ENCODE peak calls at places on chromosomes 7 and 10, in ten cellular contexts. One of them, this sample, is unnamed.

GRCh38 chr7:135189961-135190360 is 19.5 kb upstream of the CYREN start:
- DNase-seq in AG10803: peak
- DNase-seq in cardiac fibroblast: no peak
- DNase-seq in heart right ventricle: no peak
- DNase-seq in osteocyte: no peak
- DNase-seq in omental fat pad: no peak
- DNase-seq in PC-3: no peak
- DNase-seq in fibroblast of pulmonary artery: no peak
- DNase-seq in glutamatergic neuron: no peak
- DNase-seq in coronary artery: no peak
- DNase-seq in this sample: no peak

GRCh38 chr7:45702751-45703150 is 128.6 kb downstream of the ADCY1 start:
- DNase-seq in PC-3: no peak
- DNase-seq in osteocyte: peak
- DNase-seq in glutamatergic neuron: no peak
- DNase-seq in heart right ventricle: no peak
- DNase-seq in AG10803: no peak
- DNase-seq in fibroblast of pulmonary artery: no peak
- DNase-seq in coronary artery: peak
- DNase-seq in cardiac fibroblast: no peak
- DNase-seq in omental fat pad: no peak
- DNase-seq in this sample: peak

GRCh38 chr10:77160679-77161078 is 476.9 kb downstream of the KCNMA1 start:
- DNase-seq in osteocyte: no peak
- DNase-seq in heart right ventricle: no peak
- DNase-seq in glutamatergic neuron: no peak
- DNase-seq in fibroblast of pulmonary artery: peak
- DNase-seq in coronary artery: no peak
- DNase-seq in omental fat pad: no peak
- DNase-seq in PC-3: peak
- DNase-seq in AG10803: peak
- DNase-seq in cardiac fibroblast: peak
- DNase-seq in this sample: no peak

GRCh38 chr7:42605800-42606199 is 306.1 kb downstream of the C7orf25 start:
- DNase-seq in cardiac fibroblast: peak
- DNase-seq in coronary artery: no peak
- DNase-seq in fibroblast of pulmonary artery: peak
- DNase-seq in heart right ventricle: no peak
- DNase-seq in PC-3: peak
- DNase-seq in osteocyte: no peak
- DNase-seq in glutamatergic neuron: no peak
- DNase-seq in omental fat pad: no peak
- DNase-seq in AG10803: peak
- DNase-seq in this sample: no peak

GRCh38 chr7:140232959-140233649 is 56.3 kb upstream of the KDM7A start:
- DNase-seq in cardiac fibroblast: no peak
- DNase-seq in omental fat pad: no peak
- DNase-seq in PC-3: no peak
- DNase-seq in glutamatergic neuron: no peak
- DNase-seq in heart right ventricle: no peak
- DNase-seq in coronary artery: no peak
- DNase-seq in osteocyte: no peak
- DNase-seq in AG10803: no peak
- DNase-seq in fibroblast of pulmonary artery: no peak
- DNase-seq in this sample: no peak

GRCh38 chr7:17185690-17186070 is 112.8 kb upstream of the AHR start:
- DNase-seq in heart right ventricle: no peak
- DNase-seq in cardiac fibroblast: peak
- DNase-seq in AG10803: peak
- DNase-seq in osteocyte: no peak
- DNase-seq in coronary artery: no peak
- DNase-seq in glutamatergic neuron: no peak
- DNase-seq in omental fat pad: no peak
- DNase-seq in fibroblast of pulmonary artery: peak
- DNase-seq in PC-3: peak
- DNase-seq in this sample: no peak

GRCh38 chr7:65404020-65404419 is 30.4 kb downstream of the ZNF92 start:
- DNase-seq in PC-3: no peak
- DNase-seq in omental fat pad: no peak
- DNase-seq in cardiac fibroblast: no peak
- DNase-seq in glutamatergic neuron: no peak
- DNase-seq in osteocyte: no peak
- DNase-seq in coronary artery: no peak
- DNase-seq in fibroblast of pulmonary artery: no peak
- DNase-seq in heart right ventricle: no peak
- DNase-seq in AG10803: no peak
- DNase-seq in this sample: no peak

GRCh38 chr10:124032982-124033886 is 60.2 kb downstream of the CHST15 start:
- DNase-seq in omental fat pad: no peak
- DNase-seq in PC-3: no peak
- DNase-seq in cardiac fibroblast: peak
- DNase-seq in heart right ventricle: no peak
- DNase-seq in fibroblast of pulmonary artery: peak
- DNase-seq in glutamatergic neuron: no peak
- DNase-seq in AG10803: peak
- DNase-seq in coronary artery: no peak
- DNase-seq in osteocyte: no peak
- DNase-seq in this sample: no peak

GRCh38 chr10:133440633-133441285 is 13.0 kb upstream of the SCART1 start:
- DNase-seq in PC-3: no peak
- DNase-seq in fibroblast of pulmonary artery: no peak
- DNase-seq in osteocyte: no peak
- DNase-seq in coronary artery: peak
- DNase-seq in cardiac fibroblast: no peak
- DNase-seq in omental fat pad: no peak
- DNase-seq in AG10803: no peak
- DNase-seq in heart right ventricle: no peak
- DNase-seq in glutamatergic neuron: no peak
- DNase-seq in this sample: peak

GRCh38 chr10:69508738-69509340 is 57.6 kb downstream of the TSPAN15 start:
- DNase-seq in coronary artery: no peak
- DNase-seq in fibroblast of pulmonary artery: no peak
- DNase-seq in PC-3: no peak
- DNase-seq in glutamatergic neuron: no peak
- DNase-seq in omental fat pad: no peak
- DNase-seq in cardiac fibroblast: no peak
- DNase-seq in AG10803: no peak
- DNase-seq in heart right ventricle: no peak
- DNase-seq in osteocyte: peak
- DNase-seq in this sample: no peak

DNA sequence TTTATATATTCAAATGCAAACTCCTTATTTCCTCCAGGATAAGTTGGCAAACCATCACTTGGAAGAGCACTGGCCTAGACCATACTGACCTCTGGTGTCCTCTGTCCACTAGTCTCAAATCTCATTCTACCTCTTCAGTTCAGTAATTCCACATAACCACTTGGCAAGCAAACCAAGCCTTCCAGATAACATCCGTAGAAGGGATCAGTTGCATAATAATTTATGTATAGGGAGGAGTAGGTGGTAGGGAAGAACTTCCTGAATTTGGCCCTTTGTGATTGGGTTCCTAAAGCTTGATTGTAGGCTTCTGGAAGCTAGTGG is 55.0 kb downstream of the WAC start:
- DNase-seq in coronary artery: no peak
- DNase-seq in glutamatergic neuron: no peak
- DNase-seq in heart right ventricle: no peak
- DNase-seq in PC-3: no peak
- DNase-seq in osteocyte: no peak
- DNase-seq in AG10803: peak
- DNase-seq in cardiac fibroblast: peak
- DNase-seq in omental fat pad: no peak
- DNase-seq in fibroblast of pulmonary artery: peak
- DNase-seq in this sample: no peak
- TF ChIP-seq CTCF in coronary artery: no peak
- TF ChIP-seq CTCF in glutamatergic neuron: no peak
- TF ChIP-seq CTCF in heart right ventricle: peak
- TF ChIP-seq CTCF in PC-3: no peak
- TF ChIP-seq CTCF in osteocyte: no peak
- TF ChIP-seq CTCF in AG10803: peak
- TF ChIP-seq CTCF in cardiac fibroblast: no peak
- TF ChIP-seq CTCF in omental fat pad: no peak
- TF ChIP-seq CTCF in fibroblast of pulmonary artery: no peak
- TF ChIP-seq CTCF in this sample: no peak

GRCh38 chr7:80127412-80128150 is 7.0 kb upstream of the GNAI1 start:
- DNase-seq in osteocyte: no peak
- DNase-seq in PC-3: no peak
- DNase-seq in heart right ventricle: no peak
- DNase-seq in coronary artery: no peak
- DNase-seq in glutamatergic neuron: no peak
- DNase-seq in omental fat pad: no peak
- DNase-seq in cardiac fibroblast: no peak
- DNase-seq in fibroblast of pulmonary artery: no peak
- DNase-seq in AG10803: no peak
- DNase-seq in this sample: no peak
- TF ChIP-seq CTCF in osteocyte: no peak
- TF ChIP-seq CTCF in PC-3: no peak
- TF ChIP-seq CTCF in heart right ventricle: no peak
- TF ChIP-seq CTCF in coronary artery: no peak
- TF ChIP-seq CTCF in glutamatergic neuron: no peak
- TF ChIP-seq CTCF in omental fat pad: no peak
- TF ChIP-seq CTCF in cardiac fibroblast: no peak
- TF ChIP-seq CTCF in fibroblast of pulmonary artery: no peak
- TF ChIP-seq CTCF in AG10803: no peak
- TF ChIP-seq CTCF in this sample: no peak

DNA sequence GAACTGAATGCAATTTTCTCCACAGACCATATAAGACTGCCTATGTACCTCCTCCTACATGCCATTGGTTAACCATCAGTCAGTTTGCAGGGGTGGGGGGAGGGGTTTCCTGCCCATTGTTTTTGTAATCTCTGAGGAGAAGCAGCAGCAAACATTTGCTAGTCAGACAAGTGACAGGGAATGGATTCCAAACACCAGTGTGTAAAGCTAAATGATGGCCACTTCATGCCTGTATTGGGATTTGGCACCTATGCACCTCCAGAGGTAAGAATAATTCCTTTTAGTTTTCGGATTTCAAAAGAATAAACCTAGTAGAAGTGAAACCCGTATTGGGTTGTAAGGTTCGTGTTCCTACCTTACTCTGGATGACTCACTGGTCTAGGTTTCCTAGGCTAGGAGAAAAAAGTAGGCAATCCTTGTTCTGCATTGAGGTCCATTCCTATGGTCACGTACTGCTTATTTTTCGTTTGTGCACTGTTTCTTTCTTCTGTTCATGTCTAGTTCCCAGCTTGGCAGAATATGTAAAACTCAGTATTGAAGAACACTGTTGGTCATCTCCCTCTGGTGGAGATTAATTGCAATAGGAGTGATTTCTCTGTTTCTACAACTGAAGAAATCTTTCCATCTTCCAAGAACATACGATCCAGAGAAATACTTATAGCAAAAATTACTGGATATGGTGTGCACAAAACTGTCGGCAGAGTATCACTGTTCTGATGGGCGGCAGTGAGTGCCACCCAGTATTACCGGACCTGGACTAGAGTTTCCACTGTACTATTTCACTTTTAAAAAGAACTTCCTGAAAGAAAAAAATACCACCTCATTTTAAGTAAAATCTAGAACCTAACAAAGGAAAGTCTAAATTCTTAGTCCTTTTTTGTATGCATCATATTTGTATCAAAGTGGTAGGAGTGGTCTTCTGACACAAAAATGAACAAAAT is at the start of gene AKR1C3:
- DNase-seq in cardiac fibroblast: peak
- DNase-seq in glutamatergic neuron: no peak
- DNase-seq in omental fat pad: no peak
- DNase-seq in fibroblast of pulmonary artery: peak
- DNase-seq in heart right ventricle: no peak
- DNase-seq in AG10803: peak
- DNase-seq in PC-3: peak
- DNase-seq in coronary artery: no peak
- DNase-seq in osteocyte: no peak
- DNase-seq in this sample: no peak
- TF ChIP-seq CTCF in cardiac fibroblast: peak
- TF ChIP-seq CTCF in glutamatergic neuron: peak
- TF ChIP-seq CTCF in omental fat pad: peak
- TF ChIP-seq CTCF in fibroblast of pulmonary artery: peak
- TF ChIP-seq CTCF in heart right ventricle: peak
- TF ChIP-seq CTCF in AG10803: peak
- TF ChIP-seq CTCF in PC-3: peak
- TF ChIP-seq CTCF in coronary artery: peak
- TF ChIP-seq CTCF in osteocyte: peak
- TF ChIP-seq CTCF in this sample: peak

GRCh38 chr10:117224881-117225280 is 16.0 kb upstream of the SLC18A2 start:
- DNase-seq in omental fat pad: no peak
- DNase-seq in fibroblast of pulmonary artery: no peak
- DNase-seq in PC-3: no peak
- DNase-seq in heart right ventricle: no peak
- DNase-seq in AG10803: no peak
- DNase-seq in osteocyte: no peak
- DNase-seq in coronary artery: no peak
- DNase-seq in cardiac fibroblast: no peak
- DNase-seq in glutamatergic neuron: no peak
- DNase-seq in this sample: no peak

GRCh38 chr10:117228210-117228609 is 12.7 kb upstream of the SLC18A2 start:
- DNase-seq in heart right ventricle: no peak
- DNase-seq in coronary artery: no peak
- DNase-seq in osteocyte: no peak
- DNase-seq in PC-3: no peak
- DNase-seq in fibroblast of pulmonary artery: no peak
- DNase-seq in omental fat pad: no peak
- DNase-seq in AG10803: no peak
- DNase-seq in cardiac fibroblast: no peak
- DNase-seq in glutamatergic neuron: no peak
- DNase-seq in this sample: no peak

GRCh38 chr10:117224036-117224430 is 16.9 kb upstream of the SLC18A2 start:
- DNase-seq in osteocyte: no peak
- DNase-seq in cardiac fibroblast: no peak
- DNase-seq in heart right ventricle: no peak
- DNase-seq in omental fat pad: no peak
- DNase-seq in AG10803: no peak
- DNase-seq in fibroblast of pulmonary artery: no peak
- DNase-seq in glutamatergic neuron: no peak
- DNase-seq in PC-3: peak
- DNase-seq in coronary artery: no peak
- DNase-seq in this sample: no peak

GRCh38 chr10:117223413-117224035 is 17.4 kb upstream of the SLC18A2 start:
- DNase-seq in PC-3: no peak
- DNase-seq in AG10803: no peak
- DNase-seq in coronary artery: no peak
- DNase-seq in heart right ventricle: no peak
- DNase-seq in omental fat pad: no peak
- DNase-seq in osteocyte: no peak
- DNase-seq in cardiac fibroblast: no peak
- DNase-seq in glutamatergic neuron: no peak
- DNase-seq in fibroblast of pulmonary artery: no peak
- DNase-seq in this sample: no peak

DNA sequence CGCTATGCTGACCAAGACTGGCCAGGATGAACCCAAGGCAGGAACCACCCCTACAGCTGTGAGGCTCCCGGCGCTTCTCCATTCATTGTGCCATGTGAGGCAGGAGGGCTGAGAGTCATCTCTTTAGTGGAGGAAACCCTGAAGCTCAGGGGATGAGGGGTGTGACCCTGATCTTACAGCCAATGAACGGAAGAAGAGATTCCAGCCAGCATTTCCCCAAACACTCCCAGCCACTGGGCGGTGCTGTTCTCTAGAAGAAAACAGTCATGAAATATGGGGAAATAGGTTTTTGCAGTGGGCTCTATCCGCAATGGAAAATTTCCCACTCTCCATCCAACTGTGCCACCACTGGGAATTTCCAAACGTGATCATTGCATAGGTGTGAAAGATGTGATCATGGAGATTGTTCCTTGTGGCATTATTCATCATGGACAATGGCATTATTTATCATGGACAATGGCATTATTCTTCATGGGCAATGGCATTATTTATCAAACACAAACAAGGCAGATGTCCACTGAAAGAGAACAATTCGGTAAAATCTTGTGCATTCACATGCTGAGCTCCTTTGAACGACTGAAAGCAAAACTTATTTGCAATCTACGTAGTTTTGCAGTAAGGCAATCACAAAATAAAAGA is 14.0 kb upstream of the SLC18A2 start:
- DNase-seq in fibroblast of pulmonary artery: peak
- DNase-seq in omental fat pad: no peak
- DNase-seq in heart right ventricle: no peak
- DNase-seq in AG10803: peak
- DNase-seq in PC-3: peak
- DNase-seq in glutamatergic neuron: peak
- DNase-seq in coronary artery: no peak
- DNase-seq in osteocyte: no peak
- DNase-seq in cardiac fibroblast: peak
- DNase-seq in this sample: no peak
- TF ChIP-seq CTCF in fibroblast of pulmonary artery: peak
- TF ChIP-seq CTCF in omental fat pad: no peak
- TF ChIP-seq CTCF in heart right ventricle: no peak
- TF ChIP-seq CTCF in AG10803: peak
- TF ChIP-seq CTCF in PC-3: peak
- TF ChIP-seq CTCF in glutamatergic neuron: no peak
- TF ChIP-seq CTCF in coronary artery: no peak
- TF ChIP-seq CTCF in osteocyte: peak
- TF ChIP-seq CTCF in cardiac fibroblast: peak
- TF ChIP-seq CTCF in this sample: peak